ENCODE peak calls at places on chromosomes 4 and X, in eight cellular contexts. Z is fibroblast of villous mesenchyme, X is tibial nerve, K is upper lobe of right lung, I is AG04449, O is GM06990, C is coronary artery, Q is stomach. W is an unnamed sample.

GRCh38 chr4:110816367-110816766 is 193.5 kb upstream of the PITX2 start:
- DNase-seq in K (no peak), I (no peak), C (no peak), O (no peak), Q (no peak), X (no peak), Z (no peak), W (no peak)

GRCh38 chr4:94913316-94913715 is 155.6 kb downstream of the BMPR1B start:
- DNase-seq in K (no peak), Z (no peak), O (no peak), I (no peak), C (no peak), Q (no peak), X (no peak), W (no peak)

GRCh38 chrX:41491267-41492004 is 44.3 kb downstream of the NYX start:
- DNase-seq in I (peak; percentile 58), Q (no peak), C (no peak), K (no peak), Z (peak; percentile 96), O (no peak), X (no peak), W (no peak)

GRCh38 chr4:10620935-10621488 is 63.6 kb downstream of the CLNK start:
- DNase-seq in Q (no peak), O (no peak), I (no peak), X (no peak), C (no peak), K (no peak), Z (no peak), W (no peak)

GRCh38 chrX:3046253-3046909 is 5.1 kb downstream of the ARSF start:
- DNase-seq in X (no peak), I (no peak), Z (peak; percentile 23), O (no peak), Q (no peak), K (no peak), C (no peak), W (peak; percentile 9)

GRCh38 chrX:118665204-118665603 is 62.2 kb upstream of the IL13RA1 start:
- DNase-seq in Z (no peak), I (no peak), K (no peak), C (no peak), Q (no peak), O (no peak), X (no peak), W (no peak)

GRCh38 chrX:120463241-120463640 is 5.9 kb downstream of the LAMP2 start:
- DNase-seq in I (no peak), X (no peak), O (no peak), C (no peak), K (no peak), Q (no peak), Z (peak; percentile 70), W (no peak)

GRCh38 chrX:135596495-135596894 is 76.0 kb downstream of the INTS6L start:
- DNase-seq in C (no peak), Z (peak; percentile 26), K (peak; percentile 63), Q (peak; percentile 40), O (peak; percentile 6), X (no peak), I (no peak), W (peak; percentile 27)

GRCh38 chrX:118116308-118117068 is at the start of gene KLHL13:
- DNase-seq in X (peak; percentile 11), Z (peak; percentile 5), Q (no peak), I (no peak), O (peak; percentile 70), K (peak; percentile 58), C (peak; percentile 72), W (peak; percentile 39)

GRCh38 chr4:4812145-4812782 is 47.2 kb upstream of the MSX1 start:
- DNase-seq in I (no peak), Z (no peak), O (no peak), K (no peak), C (no peak), Q (no peak), X (no peak), W (no peak)

GRCh38 chrX:56564182-56564885 is 907 bp downstream of the UBQLN2 start:
- DNase-seq in I (no peak), K (peak; percentile 58), X (no peak), C (peak; percentile 69), Q (no peak), O (peak; percentile 22), Z (peak; percentile 33), W (peak; percentile 34)

GRCh38 chr4:119300388-119301131 is 21.4 kb downstream of the FABP2 start:
- DNase-seq in K (peak; percentile 99), Q (peak; percentile 97), C (peak; percentile 96), O (peak; percentile 97), Z (peak; percentile 93), X (peak; percentile 83), I (peak; percentile 63), W (peak; percentile 96)
- TF ChIP-seq CTCF in K (peak; percentile 16), Q (no peak), C (no peak), O (peak; percentile 20), Z (peak; percentile 16), X (peak; percentile 23), I (no peak), W (no peak)

GRCh38 chr4:15809473-15809872 is 31.3 kb downstream of the CD38 start:
- DNase-seq in I (no peak), X (no peak), C (no peak), Z (no peak), K (no peak), Q (no peak), O (no peak), W (no peak)
- H3K4me3 ChIP-seq in I (no peak overlapping the region), X (no peak overlapping the region), C (no peak overlapping the region), Z (no peak overlapping the region), K (no peak overlapping the region), Q (no peak overlapping the region), O (no peak overlapping the region), W (no peak overlapping the region)

GRCh38 chrX:24876782-24877315 is 138.9 kb downstream of the ARX start:
- DNase-seq in X (no peak), Z (no peak), I (no peak), Q (no peak), C (no peak), O (no peak), K (no peak), W (no peak)
- TF ChIP-seq CTCF in X (no peak), Z (no peak), I (no peak), Q (no peak), C (no peak), O (no peak), K (no peak), W (no peak)

GRCh38 chr4:158877069-158877468 is 108.2 kb downstream of the FNIP2 start:
- DNase-seq in K (no peak), Q (no peak), X (no peak), Z (no peak), C (no peak), I (no peak), O (no peak), W (no peak)

GRCh38 chr4:158875026-158875425 is 106.2 kb downstream of the FNIP2 start:
- DNase-seq in K (no peak), C (no peak), X (no peak), Z (no peak), Q (no peak), O (no peak), I (no peak), W (no peak)

GRCh38 chr4:158871050-158871724 is 102.4 kb downstream of the FNIP2 start:
- DNase-seq in K (no peak), I (no peak), X (no peak), C (no peak), O (no peak), Z (peak; percentile 9), Q (no peak), W (no peak)

GRCh38 chr4:158875455-158875854 is 106.6 kb downstream of the FNIP2 start:
- DNase-seq in K (no peak), O (no peak), I (no peak), Q (no peak), X (no peak), Z (no peak), C (no peak), W (no peak)

DNA sequence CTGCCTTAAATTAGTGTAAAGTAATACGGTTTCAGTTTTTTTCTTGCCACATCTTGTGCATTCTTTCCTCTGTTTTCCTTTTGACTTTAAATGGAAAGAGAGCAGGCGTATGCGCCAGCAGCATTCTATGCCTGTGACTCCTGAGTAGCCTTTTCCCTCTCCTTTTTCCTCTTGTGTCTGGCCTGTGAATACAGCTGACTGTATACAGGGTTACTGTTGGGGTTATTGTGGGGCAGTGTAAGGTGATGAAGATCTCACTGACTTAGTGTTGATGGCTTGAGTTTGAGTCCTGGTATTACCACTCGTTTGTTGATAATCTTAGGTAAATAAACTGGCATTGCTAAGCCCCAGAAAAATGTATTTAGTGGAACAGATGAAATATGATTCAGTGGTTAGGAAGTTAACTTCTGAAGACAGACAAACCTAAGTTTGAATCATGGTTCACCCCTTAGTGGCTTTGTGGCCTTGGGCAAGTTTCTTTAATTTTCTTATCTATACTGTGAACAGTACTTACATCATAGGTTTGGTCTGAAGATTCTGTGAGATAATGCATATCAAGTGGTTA is 105.1 kb downstream of the FNIP2 start:
- DNase-seq in X (no peak), O (no peak), I (peak; percentile 92), K (no peak), Z (peak; percentile 84), C (no peak), Q (no peak), W (no peak)
- H3K4me3 ChIP-seq in X (no peak overlapping the region), O (no peak overlapping the region), I (no peak overlapping the region), K (no peak overlapping the region), Z (no peak overlapping the region), C (no peak overlapping the region), Q (no peak overlapping the region), W (no peak overlapping the region)

DNA sequence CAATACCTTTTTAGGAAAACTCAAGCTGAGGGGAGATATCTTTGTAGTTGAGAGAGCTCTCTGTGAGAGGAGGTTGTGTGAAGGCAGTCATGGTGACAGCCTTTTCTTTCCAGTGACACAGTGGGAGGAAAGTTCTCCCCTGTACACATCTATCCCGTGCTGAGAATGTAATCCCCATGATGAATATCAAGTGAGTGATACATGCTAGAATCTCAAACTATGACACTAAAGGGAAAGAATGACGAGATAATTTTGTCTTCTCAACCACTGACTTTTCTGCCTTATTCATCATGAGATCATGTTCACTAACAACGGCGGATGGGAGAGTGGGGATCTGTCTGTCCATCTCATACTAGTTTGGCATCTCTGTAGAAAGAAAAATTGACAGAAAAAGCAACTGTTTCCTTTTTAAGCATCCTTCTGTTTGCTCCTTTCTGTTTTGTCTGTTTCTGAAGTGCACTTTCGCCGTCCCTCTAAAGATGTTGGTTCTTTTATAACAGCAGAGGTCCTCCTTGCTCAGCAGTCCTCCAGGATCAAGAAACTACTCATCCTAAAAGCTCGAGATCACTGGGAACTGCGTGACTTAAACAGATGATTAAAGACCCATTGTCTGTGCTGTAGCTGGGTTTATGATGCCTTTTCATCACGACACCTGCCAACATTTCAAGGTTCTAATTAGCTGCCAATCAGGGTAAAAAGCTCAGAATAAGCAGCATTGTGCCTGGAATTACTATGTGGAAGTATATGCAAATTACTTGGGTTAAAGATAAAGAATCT is 137.6 kb downstream of the DCK start:
- DNase-seq in X (no peak), Q (no peak), C (no peak), K (no peak), I (peak; percentile 33), Z (peak; percentile 30), O (no peak), W (no peak)
- TF ChIP-seq CTCF in X (no peak), Q (no peak), C (no peak), K (no peak), I (peak; percentile 12), Z (peak; percentile 7), O (no peak), W (no peak)

GRCh38 chrX:17656035-17656418 is 81.3 kb upstream of the SCML1 start:
- DNase-seq in X (no peak), K (no peak), Q (no peak), C (no peak), Z (no peak), O (no peak), I (no peak), W (no peak)
- H3K4me3 ChIP-seq in X (peak overlapping the region; percentile 45), K (peak overlapping the region; percentile 19), Q (peak overlapping the region; percentile 38), C (peak overlapping the region; percentile 68), Z (no peak overlapping the region), O (no peak overlapping the region), I (peak overlapping the region; percentile 45), W (no peak overlapping the region)

GRCh38 chr4:27000820-27001219 is 140.2 kb downstream of the STIM2 start:
- DNase-seq in X (no peak), Z (no peak), O (no peak), I (no peak), C (no peak), Q (no peak), K (no peak), W (peak; percentile 47)
- TF ChIP-seq CTCF in X (no peak), Z (peak; percentile 19), O (peak; percentile 57), I (no peak), C (no peak), Q (no peak), K (peak; percentile 21), W (peak; percentile 46)

W was measured in GM12865.